ENCODE peak calls at places on chromosomes 5 and 9, in five cellular contexts. L is endodermal cell, O is colonic mucosa, D is pancreas, C is left lung. Y is an unnamed sample.

GRCh38 chr5:164009628-164010027 is 504.2 kb downstream of the MAT2B start:
- DNase-seq in O (no peak), L (no peak), C (no peak), D (no peak), Y (no peak)

GRCh38 chr5:150361301-150361700 is 3.8 kb downstream of the TCOF1 start:
- DNase-seq in D (no peak), C (no peak), O (no peak), L (no peak), Y (no peak)

GRCh38 chr9:87973122-87973521 is 1.2 kb downstream of the CDK20 start:
- DNase-seq in O (no peak), C (no peak), L (no peak), D (no peak), Y (no peak)

GRCh38 chr9:137318976-137319375 is 16.9 kb upstream of the NRARP start:
- DNase-seq in L (peak; percentile 82), C (peak; percentile 61), O (no peak), D (peak; percentile 52), Y (peak; percentile 59)

GRCh38 chr9:93231121-93231694 is 47.3 kb downstream of the WNK2 start:
- DNase-seq in D (peak; percentile 95), L (no peak), C (peak; percentile 77), O (peak; percentile 78), Y (no peak)

GRCh38 chr9:33168941-33169544 is 1.9 kb upstream of the B4GALT1 start:
- DNase-seq in C (no peak), L (peak; percentile 26), D (no peak), O (no peak), Y (no peak)

GRCh38 chr5:173391031-173391430 is 62.8 kb upstream of the STC2 start:
- DNase-seq in C (no peak), D (no peak), O (no peak), L (no peak), Y (no peak)

GRCh38 chr5:149667827-149668122 is 62.3 kb upstream of the PPARGC1B start:
- DNase-seq in C (no peak), D (no peak), O (no peak), L (no peak), Y (no peak)

GRCh38 chr9:32426278-32426939 is 42.0 kb downstream of the ACO1 start:
- DNase-seq in C (no peak), D (peak; percentile 73), O (no peak), L (no peak), Y (no peak)

GRCh38 chr5:157290981-157291711 is 25.2 kb downstream of the CYFIP2 start:
- DNase-seq in O (peak; percentile 69), L (no peak), C (no peak), D (peak; percentile 52), Y (no peak)

GRCh38 chr5:65779643-65780042 is 57.6 kb downstream of the NLN start:
- DNase-seq in D (no peak), O (no peak), L (no peak), C (no peak), Y (no peak)

GRCh38 chr9:89923961-89924504 is 319.2 kb downstream of the GADD45G start:
- DNase-seq in D (peak; percentile 27), O (no peak), L (peak; percentile 43), C (no peak), Y (no peak)

GRCh38 chr9:27847380-27847779 is 274.1 kb upstream of the C9orf72 start:
- DNase-seq in D (no peak), C (no peak), O (no peak), L (no peak), Y (no peak)

GRCh38 chr5:81194633-81195333 is 38.3 kb upstream of the CKMT2 start:
- DNase-seq in D (peak; percentile 79), C (peak; percentile 92), L (peak; percentile 96), O (peak; percentile 83), Y (no peak)

GRCh38 chr5:16871746-16872339 is 64.2 kb downstream of the MYO10 start:
- DNase-seq in O (no peak), C (no peak), L (no peak), D (no peak), Y (no peak)

GRCh38 chr5:179874136-179874535 is 15.5 kb upstream of the MRNIP start:
- DNase-seq in C (peak; percentile 34), L (no peak), O (no peak), D (no peak), Y (no peak)

GRCh38 chr9:21815643-21816042 is 13.2 kb downstream of the MTAP start:
- DNase-seq in O (no peak), D (no peak), C (no peak), L (no peak), Y (no peak)

GRCh38 chr9:125987420-125987819 is 240.2 kb downstream of the PBX3 start:
- DNase-seq in D (no peak), O (no peak), L (peak; percentile 38), C (no peak), Y (no peak)

GRCh38 chr5:34844999-34845398 is 6.0 kb downstream of the TTC23L start:
- DNase-seq in D (no peak), O (no peak), C (no peak), L (no peak), Y (no peak)

GRCh38 chr5:60332244-60333018 is 367.5 kb downstream of the DEPDC1B start:
- DNase-seq in O (no peak), L (no peak), C (no peak), D (no peak), Y (no peak)

GRCh38 chr9:22129633-22130032 is 120.5 kb upstream of the CDKN2B start:
- DNase-seq in L (no peak), C (no peak), O (no peak), D (no peak), Y (no peak)

GRCh38 chr9:127538849-127539258 is 73.2 kb upstream of the STXBP1 start:
- DNase-seq in O (no peak), L (no peak), D (no peak), C (no peak), Y (no peak)

GRCh38 chr9:2299156-2299842 is 284.2 kb downstream of the SMARCA2 start:
- DNase-seq in C (peak; percentile 81), D (peak; percentile 67), O (peak; percentile 67), L (no peak), Y (no peak)

GRCh38 chr5:9156282-9156681 is 389.6 kb downstream of the SEMA5A start:
- DNase-seq in C (no peak), O (no peak), L (peak; percentile 88), D (no peak), Y (no peak)

DNA sequence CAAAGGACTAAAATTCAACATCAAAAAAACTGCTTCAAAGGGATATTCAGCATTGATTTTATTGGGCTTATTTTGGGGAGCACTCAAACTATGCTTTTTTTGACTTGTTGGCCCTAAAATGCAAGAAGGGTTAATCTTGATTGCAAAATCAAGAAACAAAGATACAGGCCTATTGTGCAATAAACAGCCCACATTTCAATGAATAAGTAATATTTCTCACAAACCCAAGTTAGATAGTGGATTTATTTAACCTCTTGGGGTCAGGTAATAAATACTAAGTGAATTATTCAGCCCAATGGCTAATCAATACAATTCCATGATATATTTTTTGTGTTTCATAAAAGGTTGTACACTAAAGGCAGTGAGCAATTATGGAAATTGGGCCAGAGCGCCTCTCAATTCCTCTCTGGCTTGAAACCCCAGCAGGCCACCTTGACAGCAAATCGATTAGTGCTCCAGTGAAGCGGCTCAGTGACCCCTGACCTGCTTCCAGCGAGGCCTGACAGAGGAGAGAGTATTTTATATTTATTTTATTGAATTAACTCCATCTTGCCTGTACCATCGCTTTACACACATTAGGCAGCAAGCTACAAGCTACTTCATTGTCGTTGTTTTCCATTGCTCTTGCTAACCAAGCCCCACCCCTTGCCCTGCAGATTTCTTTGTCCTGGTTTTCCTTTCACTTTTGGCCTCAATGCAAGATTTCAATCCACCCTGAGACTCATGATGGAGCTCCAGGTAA is 65.5 kb downstream of the EBF1 start:
- DNase-seq in D (no peak), O (no peak), C (no peak), L (no peak), Y (no peak)
- H3K27me3 ChIP-seq in D (no peaks in the 10 kb centered on the region), O (no peaks in the 10 kb centered on the region), C (no peaks in the 10 kb centered on the region), L (no peaks in the 10 kb centered on the region), Y (peaks cover 39% of the 10 kb centered on the region)

GRCh38 chr5:169344629-169345028 is 43.7 kb upstream of the SLIT3 start:
- DNase-seq in D (peak; percentile 10), C (no peak), L (no peak), O (no peak), Y (no peak)

GRCh38 chr5:169350016-169350415 is 49.1 kb upstream of the SLIT3 start:
- DNase-seq in O (no peak), L (no peak), D (no peak), C (no peak), Y (no peak)

GRCh38 chr5:169350759-169351240 is 49.9 kb upstream of the SLIT3 start:
- DNase-seq in C (no peak), D (peak; percentile 13), L (no peak), O (peak; percentile 22), Y (peak; percentile 100)

GRCh38 chr5:169343761-169344160 is 42.8 kb upstream of the SLIT3 start:
- DNase-seq in C (no peak), O (no peak), L (no peak), D (no peak), Y (no peak)

DNA sequence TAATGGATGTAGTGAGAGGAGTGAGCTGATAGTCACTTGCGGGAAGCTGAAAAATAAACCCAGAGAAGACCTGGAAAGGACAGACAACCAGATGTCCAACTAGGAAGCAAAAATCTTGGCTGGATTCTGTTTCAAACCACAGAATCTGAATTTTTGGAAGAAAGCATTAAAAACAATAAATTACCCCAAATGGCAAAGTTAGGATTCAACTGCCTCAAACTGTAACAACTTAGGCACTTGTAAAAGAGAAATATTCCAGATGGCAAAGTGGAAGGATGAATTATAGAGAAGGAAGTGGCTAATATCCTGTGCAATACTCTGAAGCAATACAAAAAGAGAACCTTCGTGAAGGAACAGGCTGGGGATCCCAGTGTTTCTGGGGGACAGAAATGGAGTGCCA is 46.8 kb upstream of the SLIT3 start:
- DNase-seq in L (no peak), D (no peak), O (no peak), C (no peak), Y (no peak)
- H3K4me1 ChIP-seq in L (no peaks in the 10 kb centered on the region), D (no peaks in the 10 kb centered on the region), O (no peaks in the 10 kb centered on the region), C (no peaks in the 10 kb centered on the region), Y (peaks cover 30% of the 10 kb centered on the region)

GRCh38 chr5:165405340-165405739 is 1899.9 kb downstream of the MAT2B start:
- DNase-seq in D (no peak), O (no peak), C (no peak), L (no peak), Y (no peak)

GRCh38 chr5:165410476-165410875 is 1905.1 kb downstream of the MAT2B start:
- DNase-seq in L (no peak), C (no peak), D (no peak), O (no peak), Y (no peak)

GRCh38 chr5:165407352-165407751 is 1901.9 kb downstream of the MAT2B start:
- DNase-seq in O (no peak), D (no peak), C (no peak), L (no peak), Y (no peak)

GRCh38 chr5:165404917-165405316 is 1899.5 kb downstream of the MAT2B start:
- DNase-seq in C (no peak), D (no peak), L (no peak), O (no peak), Y (no peak)
- H3K9me3 ChIP-seq in C (no peaks in the 10 kb centered on the region), D (no peaks in the 10 kb centered on the region), L (peaks cover 3% of the 10 kb centered on the region), O (no peaks in the 10 kb centered on the region), Y (no peaks in the 10 kb centered on the region)

DNA sequence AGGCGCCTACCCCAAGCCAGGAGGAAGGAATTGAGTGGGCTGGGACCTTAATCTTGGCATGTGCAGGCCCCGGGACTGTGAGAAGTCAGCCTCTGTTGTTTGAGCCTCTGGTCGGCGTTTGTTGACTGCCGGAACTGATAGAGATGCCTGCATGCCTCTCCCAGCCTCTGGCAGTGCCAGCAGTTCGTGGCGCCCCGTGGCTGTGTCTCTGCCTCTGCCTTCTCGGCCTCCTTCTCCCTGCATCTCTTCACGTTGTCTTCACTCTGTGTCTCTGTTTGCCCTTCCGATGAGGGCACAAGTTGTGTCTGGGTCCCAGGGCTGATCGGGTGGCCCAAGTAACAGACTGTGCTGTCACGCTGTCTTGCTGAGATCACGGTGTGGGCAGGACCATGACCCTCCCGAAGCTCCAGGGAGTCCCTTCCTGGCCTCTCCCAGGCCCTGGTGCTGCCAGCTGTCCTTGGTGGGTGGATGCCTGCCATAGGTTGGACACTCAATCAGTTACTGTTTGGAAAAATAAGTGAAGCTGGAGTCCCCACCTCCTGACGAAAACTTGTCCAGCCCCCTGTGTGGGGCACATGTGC is 133.5 kb upstream of the LPCAT1 start:
- DNase-seq in D (no peak), L (peak; percentile 45), O (no peak), C (peak; percentile 53), Y (no peak)
- H3K27me3 ChIP-seq in D (no peaks in the 10 kb centered on the region), L (peaks cover 23% of the 10 kb centered on the region), O (peaks cover 15% of the 10 kb centered on the region), C (peaks cover 16% of the 10 kb centered on the region), Y (peaks cover 28% of the 10 kb centered on the region)